ENCODE peak calls at places on chromosomes 12 and 14, in seven cellular contexts. F, V, I, U, S, Y and A are unnamed samples.

GRCh38 chr12:92136883-92137582 is 8.6 kb downstream of the BTG1 start:
- DNase-seq in F (peak), V (no peak), I (no peak), U (peak), S (no peak), Y (no peak), A (no peak)

GRCh38 chr14:65073605-65074201 is 28.6 kb downstream of the MAX start:
- DNase-seq in F (no peak), V (no peak), I (no peak), U (no peak), S (no peak), Y (no peak), A (no peak)

GRCh38 chr14:75279153-75279738 is 618 bp downstream of the FOS start:
- DNase-seq in F (no peak), V (peak), I (peak), U (no peak), S (no peak), Y (peak), A (peak)

GRCh38 chr14:103624860-103625259 is 4.2 kb upstream of the KLC1 start:
- DNase-seq in F (peak), V (no peak), I (peak), U (no peak), S (peak), Y (peak), A (peak)

GRCh38 chr12:106764738-106765137 is 9.7 kb upstream of the RIC8B start:
- DNase-seq in F (no peak), V (no peak), I (peak), U (no peak), S (no peak), Y (no peak), A (no peak)

GRCh38 chr12:62784576-62784975 is 150.4 kb downstream of the PPM1H start:
- DNase-seq in F (no peak), V (no peak), I (no peak), U (no peak), S (no peak), Y (no peak), A (no peak)

GRCh38 chr12:113222730-113223531 is 1.7 kb downstream of the TPCN1 start:
- DNase-seq in F (peak), V (no peak), I (peak), U (peak), S (no peak), Y (peak), A (peak)

GRCh38 chr12:24948816-24949722 is at the start of gene BCAT1:
- DNase-seq in F (peak), V (peak), I (peak), U (peak), S (no peak), Y (peak), A (peak)

GRCh38 chr12:50099302-50100008 is 4.4 kb upstream of the GPD1 start:
- DNase-seq in F (no peak), V (no peak), I (no peak), U (no peak), S (no peak), Y (no peak), A (no peak)

GRCh38 chr14:77409131-77409533 is 14.2 kb downstream of the NOXRED1 start:
- DNase-seq in F (peak), V (no peak), I (no peak), U (no peak), S (no peak), Y (no peak), A (peak)
- TF ChIP-seq CTCF in F (peak), V (no peak), I (no peak), U (peak), S (peak), Y (no peak), A (no peak)

GRCh38 chr12:121092034-121092433 is 40.6 kb upstream of the P2RX7 start:
- DNase-seq in F (no peak), V (no peak), I (no peak), U (no peak), S (no peak), Y (no peak), A (no peak)

GRCh38 chr12:121095544-121096198 is 37.0 kb upstream of the P2RX7 start:
- DNase-seq in F (peak), V (peak), I (peak), U (peak), S (no peak), Y (peak), A (peak)

GRCh38 chr12:121099779-121100178 is 32.9 kb upstream of the P2RX7 start:
- DNase-seq in F (no peak), V (no peak), I (no peak), U (no peak), S (no peak), Y (no peak), A (no peak)

GRCh38 chr12:121093487-121093891 is 39.2 kb upstream of the P2RX7 start:
- DNase-seq in F (no peak), V (no peak), I (no peak), U (no peak), S (no peak), Y (no peak), A (no peak)

DNA sequence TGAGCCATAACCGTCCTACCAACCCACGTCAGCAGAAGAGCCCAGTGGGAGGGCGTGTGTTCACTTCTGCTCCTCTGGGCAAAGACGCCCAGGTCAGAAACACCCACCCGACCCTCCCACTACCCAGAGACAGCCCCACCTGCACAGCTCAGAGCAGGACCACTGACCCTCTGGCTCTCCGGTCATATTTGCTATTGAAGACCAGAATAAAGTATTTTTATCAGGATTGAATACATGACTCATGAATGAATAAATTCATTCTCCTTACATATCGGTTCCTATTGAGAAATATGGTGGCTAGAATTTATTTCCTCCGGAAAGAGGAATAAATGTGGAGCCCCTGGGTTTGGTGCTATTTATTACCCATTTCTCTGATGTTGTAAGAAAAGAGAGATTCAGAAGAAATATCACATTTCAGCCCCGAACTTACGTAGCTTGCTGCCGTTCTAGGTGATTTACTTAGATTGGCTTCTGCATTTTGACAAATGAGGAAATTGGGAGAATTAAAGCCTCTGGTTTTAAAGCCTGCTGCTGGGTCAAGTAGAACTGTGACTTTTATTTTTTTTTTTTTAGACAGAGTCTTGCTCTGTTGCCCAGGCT is 36.4 kb upstream of the P2RX7 start:
- DNase-seq in F (no peak), V (no peak), I (no peak), U (no peak), S (no peak), Y (no peak), A (no peak)
- TF ChIP-seq CTCF in F (peak), V (peak), I (no peak), U (no peak), S (peak), Y (no peak), A (peak)

GRCh38 chr14:94423465-94424056 is 29.0 kb downstream of the SERPINA11 start:
- DNase-seq in F (peak), V (no peak), I (peak), U (no peak), S (no peak), Y (peak), A (peak)
- TF ChIP-seq CTCF in F (peak), V (peak), I (peak), U (peak), S (peak), Y (peak), A (peak)

GRCh38 chr12:103755425-103755824 is 85.6 kb downstream of the NT5DC3 start:
- DNase-seq in F (no peak), V (no peak), I (no peak), U (no peak), S (no peak), Y (no peak), A (no peak)

GRCh38 chr12:103748002-103748401 is 93.0 kb downstream of the NT5DC3 start:
- DNase-seq in F (no peak), V (no peak), I (no peak), U (no peak), S (no peak), Y (no peak), A (no peak)

GRCh38 chr12:103751600-103751999 is 89.4 kb downstream of the NT5DC3 start:
- DNase-seq in F (no peak), V (no peak), I (no peak), U (no peak), S (no peak), Y (no peak), A (no peak)

GRCh38 chr12:103748875-103749274 is 92.2 kb downstream of the NT5DC3 start:
- DNase-seq in F (no peak), V (no peak), I (no peak), U (no peak), S (no peak), Y (no peak), A (no peak)

GRCh38 chr12:103751171-103751570 is 89.9 kb downstream of the NT5DC3 start:
- DNase-seq in F (no peak), V (no peak), I (no peak), U (no peak), S (no peak), Y (no peak), A (peak)
- TF ChIP-seq CTCF in F (peak), V (no peak), I (no peak), U (no peak), S (no peak), Y (no peak), A (no peak)

DNA sequence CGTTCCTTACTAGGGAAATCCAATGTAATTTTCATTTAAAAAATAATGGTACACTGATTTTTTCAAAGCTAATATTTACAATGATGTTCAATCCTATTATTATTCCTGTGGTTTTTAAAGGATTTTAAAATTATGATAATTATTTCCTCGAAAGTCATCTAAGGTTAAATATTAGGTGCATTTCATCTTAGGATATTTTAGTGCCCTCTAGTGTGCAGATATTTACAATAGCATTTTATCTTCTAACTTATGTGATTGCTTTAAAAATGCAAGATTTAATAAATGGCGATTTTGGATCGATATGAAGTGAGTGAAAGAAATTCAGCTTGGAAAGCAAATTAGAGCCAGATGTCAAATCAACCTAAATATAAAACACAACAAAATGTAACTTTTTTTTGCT is 293.5 kb downstream of the SLC6A15 start:
- DNase-seq in F (no peak), V (no peak), I (no peak), U (no peak), S (no peak), Y (no peak), A (no peak)
- TF ChIP-seq CTCF in F (peak), V (no peak), I (no peak), U (peak), S (peak), Y (no peak), A (no peak)

DNA sequence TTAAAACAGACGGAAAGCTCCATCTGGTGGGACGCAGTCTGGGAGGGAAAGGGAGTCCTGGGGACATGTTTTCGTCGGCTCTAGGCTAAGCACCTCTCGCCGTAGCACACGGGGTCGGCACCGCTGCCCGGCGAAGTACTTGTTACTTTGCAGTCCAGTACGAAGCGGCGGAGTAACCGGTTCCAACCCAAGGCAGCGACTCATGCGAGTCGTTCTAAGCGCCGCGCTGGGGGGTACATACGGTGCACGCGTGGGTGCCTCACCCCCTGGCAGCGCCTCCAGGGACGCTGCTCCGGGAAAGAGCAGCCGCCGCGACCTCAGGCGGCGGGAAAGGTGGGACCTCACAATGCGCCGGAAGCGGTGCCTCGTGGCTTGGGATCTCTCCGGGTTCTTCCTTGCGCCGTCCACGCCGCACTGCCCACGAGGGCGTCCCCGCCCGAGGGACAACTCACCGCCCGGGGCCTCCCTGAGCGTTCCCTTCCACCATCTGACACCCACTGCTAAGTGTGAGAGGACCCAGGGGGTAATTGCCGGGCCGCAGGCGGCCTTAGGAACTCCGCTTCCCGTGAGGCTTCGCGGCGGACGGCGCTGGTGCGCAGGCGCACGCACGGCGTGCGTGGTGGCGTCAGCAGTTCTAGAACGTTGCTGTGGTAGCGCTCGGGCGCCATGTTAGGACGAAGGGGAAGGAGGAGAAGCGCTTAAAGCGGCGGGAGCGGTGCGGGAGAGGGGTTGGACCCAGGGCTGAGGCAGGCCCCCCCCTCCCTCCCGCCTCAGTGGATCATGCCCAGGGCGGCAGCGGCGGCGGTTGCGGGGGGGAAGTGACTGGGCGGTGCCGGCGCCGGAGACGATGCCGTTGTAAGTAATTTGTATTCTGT is at the start of gene PAPOLA:
- DNase-seq in F (peak), V (peak), I (peak), U (peak), S (peak), Y (peak), A (peak)
- TF ChIP-seq CTCF in F (peak), V (no peak), I (peak), U (no peak), S (peak), Y (peak), A (no peak)

GRCh38 chr12:127677537-127678131 is 589.3 kb upstream of the TMEM132C start:
- DNase-seq in F (peak), V (no peak), I (peak), U (peak), S (no peak), Y (peak), A (peak)
- TF ChIP-seq CTCF in F (peak), V (no peak), I (peak), U (peak), S (peak), Y (peak), A (peak)

GRCh38 chr12:60501124-60501729 is 905.4 kb downstream of the SLC16A7 start:
- DNase-seq in F (no peak), V (no peak), I (no peak), U (no peak), S (no peak), Y (no peak), A (no peak)
- TF ChIP-seq CTCF in F (no peak), V (no peak), I (no peak), U (no peak), S (peak), Y (no peak), A (no peak)

GRCh38 chr12:95261109-95261508 is 43.5 kb downstream of the VEZT start:
- DNase-seq in F (no peak), V (no peak), I (no peak), U (no peak), S (no peak), Y (no peak), A (no peak)
- TF ChIP-seq CTCF in F (no peak), V (no peak), I (no peak), U (no peak), S (no peak), Y (no peak), A (no peak)

DNA sequence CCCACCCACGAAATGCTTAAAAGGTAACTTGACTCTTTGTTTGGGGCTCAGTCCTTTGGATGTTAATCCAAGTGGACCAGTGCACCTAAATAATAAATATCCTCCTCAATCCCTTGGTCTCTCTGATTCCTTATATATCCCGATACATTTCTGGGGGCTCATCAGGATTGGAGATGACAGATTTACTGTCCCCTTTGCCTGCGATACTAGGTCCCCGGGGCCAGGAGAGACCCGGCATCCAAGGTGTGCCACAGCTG is 26.2 kb downstream of the KLRK1 start:
- DNase-seq in F (no peak), V (no peak), I (no peak), U (no peak), S (no peak), Y (no peak), A (peak)
- TF ChIP-seq CTCF in F (no peak), V (no peak), I (no peak), U (no peak), S (no peak), Y (no peak), A (no peak)